ENCODE peak calls at places on chromosome 3, in six cellular contexts. Z is neural progenitor cell, W is pancreas, B is lower lobe of right lung, H is astrocyte, T is ovary. M is an unnamed sample.
A peak's percentile ranks its signal among the peaks of the same experiment; 100 is the strongest.

GRCh38 chr3:105254154-105254553 is 112.6 kb upstream of the ALCAM start:
- DNase-seq in Z (no peak), W (no peak), B (no peak), H (no peak), T (no peak), M (no peak)

GRCh38 chr3:154887869-154888268 is 192.2 kb upstream of the MME start:
- DNase-seq in Z (no peak), W (no peak), B (no peak), H (no peak), T (no peak), M (no peak)

GRCh38 chr3:23739536-23739935 is 66.2 kb upstream of the UBE2E1 start:
- DNase-seq in Z (no peak), W (no peak), B (no peak), H (peak; percentile 84), T (no peak), M (no peak)

GRCh38 chr3:179812096-179812382 is 159.2 kb downstream of the USP13 start:
- DNase-seq in Z (no peak), W (no peak), B (no peak), H (no peak), T (no peak), M (no peak)

GRCh38 chr3:102158080-102158756 is 276.6 kb upstream of the ZPLD1 start:
- DNase-seq in Z (no peak), W (no peak), B (no peak), H (no peak), T (no peak), M (no peak)

GRCh38 chr3:52204337-52205073 is 6.5 kb downstream of the ALAS1 start:
- DNase-seq in Z (no peak), W (peak; percentile 45), B (no peak), H (no peak), T (no peak), M (no peak)

GRCh38 chr3:141407043-141407442 is 38.7 kb downstream of the ZBTB38 start:
- DNase-seq in Z (no peak), W (no peak), B (no peak), H (peak; percentile 93), T (peak; percentile 36), M (no peak)

GRCh38 chr3:88219138-88219792 is 69.5 kb downstream of the C3orf38 start:
- DNase-seq in Z (peak; percentile 87), W (peak; percentile 47), B (no peak), H (peak; percentile 49), T (no peak), M (no peak)

GRCh38 chr3:13465236-13465958 is 14.7 kb upstream of the HDAC11 start:
- DNase-seq in Z (no peak), W (no peak), B (no peak), H (no peak), T (no peak), M (no peak)

GRCh38 chr3:100129944-100130343 is 15.6 kb upstream of the FILIP1L start:
- DNase-seq in Z (no peak), W (no peak), B (no peak), H (no peak), T (no peak), M (no peak)

GRCh38 chr3:57064615-57065014 is 4.2 kb downstream of the SPATA12 start:
- DNase-seq in Z (no peak), W (no peak), B (no peak), H (no peak), T (no peak), M (no peak)

GRCh38 chr3:114756506-114757279 is 390.4 kb downstream of the ZBTB20 start:
- DNase-seq in Z (no peak), W (peak; percentile 36), B (no peak), H (peak; percentile 38), T (no peak), M (no peak)

DNA sequence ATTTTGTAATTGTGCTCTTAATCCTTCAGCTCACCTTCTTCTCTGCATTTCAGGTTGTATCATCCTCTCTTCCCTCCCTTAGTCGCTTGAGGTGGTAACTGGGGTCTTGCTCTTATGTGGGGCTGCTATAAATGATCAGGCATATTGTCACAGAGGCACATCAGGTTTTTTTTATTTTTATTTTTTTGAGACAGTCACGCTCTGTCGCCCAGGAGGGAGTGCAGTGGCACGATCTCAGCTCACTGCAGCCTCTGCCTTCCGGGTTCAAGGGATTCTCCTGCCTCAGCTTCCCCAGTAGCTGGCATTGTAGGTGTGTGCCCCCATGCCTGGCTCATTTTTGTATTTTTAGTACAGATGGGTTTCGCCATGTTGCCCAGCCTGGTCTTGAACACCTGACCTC is 9.9 kb downstream of the CDV3 start:
- DNase-seq in Z (no peak), W (no peak), B (no peak), H (no peak), T (no peak), M (no peak)
- H3K27ac ChIP-seq in Z (no peak overlapping the region), W (no peak overlapping the region), B (no peak overlapping the region), H (no peak overlapping the region), T (no peak overlapping the region), M (no peak overlapping the region)

GRCh38 chr3:136181741-136182140 is 14.4 kb downstream of the MSL2 start:
- DNase-seq in Z (no peak), W (no peak), B (no peak), H (no peak), T (no peak), M (no peak)

GRCh38 chr3:136173939-136174338 is 22.2 kb downstream of the MSL2 start:
- DNase-seq in Z (no peak), W (no peak), B (no peak), H (no peak), T (no peak), M (no peak)

GRCh38 chr3:136177876-136178275 is 18.3 kb downstream of the MSL2 start:
- DNase-seq in Z (no peak), W (no peak), B (no peak), H (no peak), T (no peak), M (no peak)
- H3K4me1 ChIP-seq in Z (no peaks in the 10 kb centered on the region), W (no peaks in the 10 kb centered on the region), B (peaks cover 83% of the 10 kb centered on the region), H (no peaks in the 10 kb centered on the region), T (peaks cover 7% of the 10 kb centered on the region), M (peaks cover 40% of the 10 kb centered on the region)

DNA sequence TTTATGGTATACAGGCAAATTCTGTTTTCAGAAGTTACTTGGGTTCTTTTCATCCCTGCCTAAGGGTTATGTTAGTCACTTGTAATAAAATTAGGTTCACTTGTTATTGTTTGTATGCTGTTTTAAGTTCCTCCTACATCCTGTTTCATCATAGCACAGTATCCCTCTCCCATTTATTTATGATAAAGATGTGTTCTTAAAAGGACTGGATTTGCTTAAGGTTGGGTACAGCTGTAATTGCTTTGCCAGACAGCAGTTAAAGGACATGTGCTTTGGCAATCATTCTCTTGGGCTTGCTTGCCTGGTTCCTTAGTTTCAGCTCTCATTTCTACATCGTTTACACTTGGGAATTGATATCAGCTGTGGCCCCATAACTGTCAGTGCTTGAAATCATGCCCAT is 11.7 kb downstream of the ATP2C1 start:
- DNase-seq in Z (no peak), W (no peak), B (no peak), H (no peak), T (no peak), M (no peak)
- H3K27ac ChIP-seq in Z (no peak overlapping the region), W (no peak overlapping the region), B (no peak overlapping the region), H (peak overlapping the region; percentile 38), T (no peak overlapping the region), M (no peak overlapping the region)

DNA sequence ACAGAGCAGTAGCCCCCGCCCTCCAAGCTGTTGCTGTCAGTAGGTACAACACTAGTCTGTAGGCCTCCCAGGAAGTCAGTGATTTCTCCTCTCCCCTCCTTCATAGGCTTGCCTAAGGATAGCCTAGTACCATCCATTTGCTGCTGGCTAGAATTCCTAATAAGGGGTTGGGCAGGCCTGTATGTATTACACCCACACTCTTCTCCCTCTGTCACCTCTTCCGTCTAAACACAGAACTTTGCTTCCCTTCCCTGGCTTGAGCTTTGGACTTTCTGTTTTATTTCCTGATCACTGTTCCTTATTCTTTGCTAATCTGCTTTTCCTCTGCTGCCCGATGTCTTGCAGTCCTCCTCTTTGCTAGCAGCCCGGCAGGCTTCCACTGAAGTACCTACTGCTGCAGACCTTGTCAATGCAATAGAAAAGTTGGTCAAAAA is 93.4 kb upstream of the UMPS start:
- DNase-seq in Z (no peak), W (no peak), B (no peak), H (no peak), T (no peak), M (no peak)
- H3K4me1 ChIP-seq in Z (peaks cover 3% of the 10 kb centered on the region), W (peaks cover 23% of the 10 kb centered on the region), B (no peaks in the 10 kb centered on the region), H (no peaks in the 10 kb centered on the region), T (no peaks in the 10 kb centered on the region), M (no peaks in the 10 kb centered on the region)

GRCh38 chr3:116837474-116837873 is 127.9 kb downstream of the TUSC7 start:
- DNase-seq in Z (no peak), W (no peak), B (no peak), H (no peak), T (no peak), M (no peak)
- H3K27ac ChIP-seq in Z (no peak overlapping the region), W (no peak overlapping the region), B (no peak overlapping the region), H (no peak overlapping the region), T (no peak overlapping the region), M (no peak overlapping the region)

DNA sequence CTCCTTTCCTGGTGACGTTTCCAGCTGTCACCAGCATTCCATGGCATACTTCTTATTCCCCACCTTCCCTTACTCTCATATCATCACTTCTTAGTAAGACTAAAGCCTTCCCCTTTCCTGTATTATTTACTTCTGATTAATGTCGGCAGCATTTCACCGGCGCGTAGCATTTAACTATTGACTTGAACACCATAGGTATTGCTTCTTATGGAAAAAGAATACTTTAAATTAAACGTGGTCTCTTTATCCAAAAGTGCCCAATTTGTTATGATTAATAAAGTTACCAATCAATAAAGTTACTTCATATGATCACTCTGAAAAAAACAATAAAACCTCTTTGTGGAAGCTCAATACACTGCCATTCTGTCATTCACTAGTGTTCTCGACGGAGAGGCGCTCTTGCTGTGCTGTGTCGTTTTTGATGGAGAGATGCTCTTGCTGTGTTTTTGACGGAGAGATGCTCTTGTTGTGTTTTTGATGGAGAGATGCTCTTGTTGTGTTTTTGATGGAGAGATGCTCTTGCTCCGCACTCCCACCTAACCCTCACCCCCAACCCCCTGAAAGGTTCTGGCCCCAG is 165.0 kb downstream of the XXYLT1 start:
- DNase-seq in Z (no peak), W (no peak), B (no peak), H (no peak), T (no peak), M (no peak)
- H3K4me1 ChIP-seq in Z (no peaks in the 10 kb centered on the region), W (no peaks in the 10 kb centered on the region), B (peaks cover 32% of the 10 kb centered on the region), H (peaks cover 23% of the 10 kb centered on the region), T (peaks cover 4% of the 10 kb centered on the region), M (no peaks in the 10 kb centered on the region)